ENCODE peak calls at places on chromosome 3, in four cellular contexts. One of them, this sample, is unnamed.

GRCh38 chr3:72692959-72693518 is 155.2 kb downstream of the SHQ1 start:
- DNase-seq in AG08395: no peak
- DNase-seq in kidney tubule cell: no peak
- DNase-seq in H4: no peak
- DNase-seq in this sample: no peak

GRCh38 chr3:42012935-42013651 is 51.2 kb upstream of the ULK4 start:
- DNase-seq in AG08395: peak
- DNase-seq in kidney tubule cell: peak
- DNase-seq in H4: peak
- DNase-seq in this sample: no peak

GRCh38 chr3:140736863-140737460 is 59.1 kb downstream of the TRIM42 start:
- DNase-seq in AG08395: peak
- DNase-seq in kidney tubule cell: peak
- DNase-seq in H4: peak
- DNase-seq in this sample: peak

GRCh38 chr3:182889948-182890629 is 90.2 kb downstream of the DCUN1D1 start:
- DNase-seq in AG08395: no peak
- DNase-seq in kidney tubule cell: no peak
- DNase-seq in H4: no peak
- DNase-seq in this sample: no peak

GRCh38 chr3:8621872-8622271 is 22.7 kb downstream of the SSUH2 start:
- DNase-seq in AG08395: peak
- DNase-seq in kidney tubule cell: peak
- DNase-seq in H4: peak
- DNase-seq in this sample: no peak

GRCh38 chr3:160390554-160391138 is 8.4 kb downstream of the IFT80 start:
- DNase-seq in AG08395: no peak
- DNase-seq in kidney tubule cell: no peak
- DNase-seq in H4: no peak
- DNase-seq in this sample: no peak

GRCh38 chr3:47411696-47412452 is 31.1 kb downstream of the PTPN23 start:
- DNase-seq in AG08395: no peak
- DNase-seq in kidney tubule cell: no peak
- DNase-seq in H4: no peak
- DNase-seq in this sample: no peak

GRCh38 chr3:48399387-48400172 is 27.6 kb downstream of the FBXW12 start:
- DNase-seq in AG08395: no peak
- DNase-seq in kidney tubule cell: peak
- DNase-seq in H4: no peak
- DNase-seq in this sample: no peak

This sample was measured in foreskin melanocyte.